ENCODE peak calls at places on chromosomes 4 and X, in nine cellular contexts. Z, O, H, J, F, A, T, B and C are unnamed samples.

GRCh38 chrX:153569475-153569874 is 29.5 kb downstream of the CCNQ start:
- DNase-seq in B (no peak), J (no peak), F (no peak), H (no peak), A (no peak), O (no peak), Z (no peak), T (no peak), C (no peak)

GRCh38 chrX:16212436-16212835 is 45.2 kb downstream of the MAGEB17 start:
- DNase-seq in B (peak; percentile 26), H (peak; percentile 54), T (no peak), A (no peak), Z (no peak), F (peak; percentile 35), O (no peak), J (peak; percentile 5), C (peak; percentile 53)

GRCh38 chr4:133594246-133595207 is 445.4 kb downstream of the PCDH10 start:
- DNase-seq in H (no peak), A (no peak), B (peak; percentile 61), Z (peak; percentile 44), T (no peak), J (no peak), O (no peak), F (no peak), C (no peak)

GRCh38 chrX:121172703-121173102 is 125.3 kb downstream of the GLUD2 start:
- DNase-seq in J (no peak), B (no peak), H (no peak), O (no peak), Z (no peak), T (no peak), A (no peak), F (no peak), C (no peak)

GRCh38 chr4:79016878-79017277 is 77.6 kb upstream of the PAQR3 start:
- DNase-seq in Z (no peak), O (no peak), A (no peak), H (no peak), F (no peak), B (no peak), T (no peak), J (no peak), C (no peak)

GRCh38 chr4:30903493-30903892 is 183.3 kb downstream of the PCDH7 start:
- DNase-seq in O (no peak), F (no peak), T (no peak), H (no peak), A (no peak), J (no peak), Z (peak; percentile 4), B (peak; percentile 37), C (no peak)

GRCh38 chr4:30094866-30095265 is 625.3 kb upstream of the PCDH7 start:
- DNase-seq in F (no peak), Z (no peak), H (no peak), J (no peak), T (no peak), O (no peak), A (no peak), B (peak; percentile 18), C (no peak)

GRCh38 chr4:8379281-8379680 is 61.2 kb downstream of the ACOX3 start:
- DNase-seq in Z (no peak), J (no peak), O (no peak), F (no peak), T (no peak), B (no peak), A (no peak), H (no peak), C (no peak)

GRCh38 chrX:50888884-50889283 is 21.7 kb upstream of the BMP15 start:
- DNase-seq in H (no peak), B (no peak), A (no peak), O (no peak), J (no peak), F (no peak), Z (no peak), T (no peak), C (no peak)

GRCh38 chr4:184053476-184053875 is 148.4 kb downstream of the STOX2 start:
- DNase-seq in J (no peak), B (no peak), T (no peak), A (no peak), Z (no peak), H (no peak), F (no peak), O (no peak), C (no peak)

GRCh38 chr4:88005086-88005485 is 2.3 kb upstream of the PKD2 start:
- DNase-seq in A (no peak), B (peak; percentile 77), O (no peak), Z (peak; percentile 5), F (no peak), H (no peak), J (no peak), T (no peak), C (no peak)

GRCh38 chr4:183328832-183329231 is 6.6 kb upstream of the CLDN24 start:
- DNase-seq in Z (peak; percentile 23), A (no peak), B (peak; percentile 81), F (no peak), T (no peak), J (no peak), H (no peak), O (no peak), C (peak; percentile 37)

GRCh38 chr4:129978315-129978714 is 882.4 kb downstream of the C4orf33 start:
- DNase-seq in B (no peak), O (no peak), Z (no peak), H (no peak), F (no peak), T (no peak), A (no peak), J (no peak), C (no peak)

GRCh38 chr4:25723409-25723808 is 67.8 kb downstream of the SLC34A2 start:
- DNase-seq in H (no peak), F (peak; percentile 5), B (no peak), T (no peak), A (no peak), J (no peak), O (no peak), Z (peak; percentile 23), C (no peak)

GRCh38 chr4:20418865-20419451 is 167.3 kb downstream of the SLIT2 start:
- DNase-seq in Z (peak; percentile 74), O (peak; percentile 33), F (no peak), A (no peak), J (no peak), H (peak; percentile 40), T (no peak), B (peak; percentile 84), C (no peak)

GRCh38 chrX:2894885-2895292 is 34.2 kb downstream of the ARSD start:
- DNase-seq in O (no peak), J (no peak), F (peak; percentile 54), Z (no peak), B (peak; percentile 39), H (no peak), A (no peak), T (no peak), C (peak; percentile 99)

GRCh38 chrX:104351173-104351769 is 96.5 kb upstream of the ESX1 start:
- DNase-seq in Z (peak; percentile 79), H (no peak), A (no peak), J (peak; percentile 3), B (peak; percentile 72), T (no peak), F (peak; percentile 23), O (no peak), C (no peak)

GRCh38 chr4:168790898-168791297 is 219.2 kb downstream of the CBR4 start:
- DNase-seq in O (no peak), Z (no peak), H (no peak), T (no peak), J (no peak), F (no peak), A (no peak), B (no peak), C (no peak)